ENCODE peak calls at places on chromosomes 1 and 21, in nine cellular contexts. C is GM12878, D is A549, F is psoas muscle, S is fibroblast of mammary gland, O is uterus, P is breast epithelium, T is cardiac muscle cell, Q is Peyer's patch. M is an unnamed sample.

GRCh38 chr1:206012086-206012859 is 9.1 kb upstream of the RAB7B start:
- DNase-seq in F (peak; percentile 84), D (no peak), S (no peak), P (no peak), C (peak; percentile 66), O (no peak), Q (peak; percentile 83), T (peak; percentile 45), M (no peak)

GRCh38 chr1:162003061-162003824 is 20.4 kb downstream of the OLFML2B start:
- DNase-seq in Q (no peak), O (peak; percentile 54), D (no peak), C (no peak), P (no peak), S (peak; percentile 99), F (peak; percentile 88), T (no peak), M (peak; percentile 44)

GRCh38 chr1:115114308-115114707 is 25.0 kb upstream of the TSPAN2 start:
- DNase-seq in P (no peak), T (peak; percentile 61), C (no peak), D (no peak), S (no peak), Q (no peak), O (no peak), F (no peak), M (peak; percentile 26)

GRCh38 chr21:42465008-42465878 is 30.8 kb downstream of the RSPH1 start:
- DNase-seq in O (no peak), C (peak; percentile 76), P (peak; percentile 10), T (no peak), F (no peak), Q (peak; percentile 57), S (no peak), D (no peak), M (peak; percentile 28)

GRCh38 chr1:76865696-76866291 is 1.5 kb upstream of the ST6GALNAC5 start:
- DNase-seq in P (no peak), O (no peak), T (no peak), S (no peak), D (no peak), C (no peak), F (no peak), Q (no peak), M (no peak)

GRCh38 chr1:193417945-193418744 is 231.7 kb upstream of the B3GALT2 start:
- DNase-seq in C (no peak), S (peak; percentile 44), D (no peak), O (no peak), Q (no peak), F (no peak), P (no peak), T (no peak), M (peak; percentile 53)

GRCh38 chr1:115098979-115099692 is 9.8 kb upstream of the TSPAN2 start:
- DNase-seq in S (peak; percentile 49), D (peak; percentile 46), Q (no peak), P (no peak), T (no peak), C (peak; percentile 37), O (peak; percentile 58), F (no peak), M (no peak)

GRCh38 chr1:9719978-9720722 is 68.6 kb downstream of the PIK3CD start:
- DNase-seq in D (no peak), Q (no peak), C (no peak), T (no peak), S (no peak), O (no peak), P (no peak), F (no peak), M (no peak)

GRCh38 chr1:62926681-62927252 is 142.8 kb downstream of the ATG4C start:
- DNase-seq in T (no peak), Q (no peak), D (no peak), F (no peak), C (no peak), P (no peak), S (no peak), O (no peak), M (no peak)

GRCh38 chr21:46386726-46387073 is 62.7 kb downstream of the PCNT start:
- DNase-seq in C (no peak), O (no peak), Q (no peak), S (no peak), F (peak; percentile 77), D (no peak), P (no peak), T (no peak), M (no peak)

GRCh38 chr1:107594541-107594940 is 370.4 kb downstream of the VAV3 start:
- DNase-seq in O (no peak), S (no peak), D (no peak), Q (no peak), C (no peak), P (no peak), F (no peak), T (no peak), M (no peak)

GRCh38 chr1:76744989-76745388 is 122.3 kb upstream of the ST6GALNAC5 start:
- DNase-seq in F (no peak), O (no peak), P (no peak), D (no peak), S (no peak), T (no peak), Q (no peak), C (no peak), M (no peak)

GRCh38 chr21:33169360-33169759 is 60.4 kb upstream of the IFNAR2 start:
- DNase-seq in T (no peak), D (no peak), O (no peak), F (no peak), S (no peak), P (no peak), Q (no peak), C (no peak), M (no peak)

GRCh38 chr1:46996659-46997281 is 26.7 kb upstream of the CYP4X1 start:
- DNase-seq in Q (no peak), C (no peak), T (no peak), S (peak; percentile 1), D (no peak), O (no peak), P (no peak), F (no peak), M (no peak)

GRCh38 chr1:43997979-43998378 is 6.6 kb downstream of the CCDC24 start:
- DNase-seq in P (no peak), C (no peak), O (no peak), T (no peak), F (no peak), D (no peak), S (no peak), Q (no peak), M (no peak)

GRCh38 chr1:44002165-44002564 is 10.8 kb downstream of the CCDC24 start:
- DNase-seq in O (no peak), S (no peak), Q (no peak), T (no peak), F (no peak), C (no peak), D (no peak), P (no peak), M (no peak)

GRCh38 chr1:44000266-44000665 is 8.9 kb downstream of the CCDC24 start:
- DNase-seq in O (no peak), Q (no peak), P (no peak), T (no peak), D (no peak), F (peak; percentile 42), S (no peak), C (no peak), M (no peak)

GRCh38 chr1:43999455-43999854 is 8.1 kb downstream of the CCDC24 start:
- DNase-seq in S (no peak), P (no peak), T (no peak), O (no peak), D (no peak), C (no peak), Q (no peak), F (no peak), M (no peak)

GRCh38 chr1:44002606-44003157 is 11.3 kb downstream of the CCDC24 start:
- DNase-seq in S (no peak), D (no peak), T (no peak), P (no peak), Q (no peak), F (no peak), O (no peak), C (no peak), M (no peak)
- TF ChIP-seq CTCF in S (peak; percentile 21), D (no peak), T (peak; percentile 22), P (no peak), Q (no peak), F (no peak), O (no peak), C (no peak), M (peak; percentile 24)

DNA sequence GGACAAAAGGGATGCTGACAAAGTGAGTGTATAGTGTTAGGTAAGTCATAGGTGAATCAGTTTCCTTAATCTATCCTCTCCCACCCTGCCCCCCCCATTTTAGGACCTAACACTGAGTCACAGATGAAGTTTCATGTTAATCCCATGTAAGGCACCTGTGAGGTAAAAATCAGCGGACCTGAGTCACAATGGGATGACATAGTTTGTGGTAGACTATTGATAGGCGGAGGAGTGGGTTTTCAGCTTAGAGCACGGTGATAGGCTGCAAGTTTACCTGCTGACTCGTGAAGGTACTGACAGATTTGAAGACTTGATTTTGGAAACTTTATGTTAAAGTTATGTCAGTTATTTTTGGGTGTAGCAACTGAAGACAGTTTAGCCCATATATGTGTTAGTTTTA is 1.7 kb downstream of the TOR1AIP1 start:
- DNase-seq in T (peak; percentile 28), D (no peak), Q (no peak), C (peak; percentile 56), O (no peak), P (no peak), S (peak; percentile 41), F (no peak), M (no peak)
- H3K4me3 ChIP-seq in T (peak overlapping the region; percentile 59), D (peak overlapping the region; percentile 63), Q (peak overlapping the region; percentile 90), C (peak overlapping the region; percentile 93), O (peak overlapping the region; percentile 65), P (peak overlapping the region; percentile 87), S (peak overlapping the region; percentile 89), F (peak overlapping the region; percentile 91), M (peak overlapping the region; percentile 90)

DNA sequence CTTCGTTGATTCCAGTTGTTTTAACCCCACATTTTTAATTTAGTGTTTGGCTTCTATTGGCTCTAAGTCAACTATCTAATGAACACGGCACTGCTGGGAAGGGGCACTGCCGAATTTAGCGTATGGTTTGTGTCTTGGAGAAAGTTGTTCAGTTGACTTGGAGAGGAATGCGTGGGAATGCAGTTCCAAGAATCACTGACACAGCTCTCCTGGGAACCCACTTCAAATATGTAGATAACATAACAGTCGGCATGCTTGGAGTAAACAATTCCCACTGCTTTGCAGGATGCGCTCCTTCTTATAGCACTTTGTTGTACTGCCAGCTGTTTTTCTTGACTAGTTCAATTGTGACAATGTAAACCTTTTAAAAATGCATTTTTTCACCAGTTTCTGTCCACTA is 104.3 kb downstream of the RYR2 start:
- DNase-seq in D (no peak), O (peak; percentile 17), P (no peak), T (peak; percentile 92), Q (no peak), F (no peak), C (no peak), S (no peak), M (peak; percentile 42)
- TF ChIP-seq CTCF in D (no peak), O (no peak), P (no peak), T (no peak), Q (no peak), F (no peak), C (no peak), S (no peak), M (no peak)

DNA sequence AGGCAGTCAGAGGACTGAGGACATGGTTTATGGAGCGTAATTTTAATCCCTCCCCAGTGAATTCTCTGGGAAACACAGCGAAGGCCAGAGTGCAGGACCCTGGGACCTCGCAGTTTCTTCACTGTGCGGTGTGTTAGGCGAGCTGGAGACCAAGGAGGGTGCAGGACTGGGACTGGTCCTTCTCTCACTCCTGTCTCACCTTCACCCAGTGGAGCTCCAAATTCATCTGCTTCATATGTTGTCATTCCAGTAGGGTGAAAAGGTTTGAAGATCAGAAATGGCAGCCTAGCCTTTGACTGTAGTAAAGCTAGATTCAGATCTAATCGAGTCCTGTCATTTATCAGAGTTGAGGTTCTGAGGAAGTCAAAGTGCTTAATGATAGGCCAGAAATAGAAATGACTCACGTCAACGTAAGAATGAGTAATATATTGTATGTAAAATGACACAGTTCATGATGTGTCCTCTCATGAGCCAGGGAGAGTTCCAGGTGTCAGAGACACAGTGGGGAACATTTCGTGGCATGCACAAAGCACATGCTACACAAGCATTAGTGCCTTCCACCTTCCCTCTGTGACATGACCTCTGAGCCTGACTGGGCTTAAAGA is 647.5 kb downstream of the SMYD3 start:
- DNase-seq in P (no peak), D (peak; percentile 8), C (no peak), T (no peak), Q (no peak), S (peak; percentile 87), F (no peak), O (no peak), M (peak; percentile 35)
- H3K4me3 ChIP-seq in P (no peak overlapping the region), D (no peak overlapping the region), C (no peak overlapping the region), T (no peak overlapping the region), Q (no peak overlapping the region), S (no peak overlapping the region), F (no peak overlapping the region), O (no peak overlapping the region), M (no peak overlapping the region)